ENCODE peak calls at places on chromosomes 16 and 17, in four cellular contexts. L, H, S and M are unnamed samples.

GRCh38 chr17:1390422-1391367 is 9.3 kb downstream of the YWHAE start:
- DNase-seq in L (no peak), H (no peak), S (no peak), M (no peak)

GRCh38 chr16:73448970-73449369 is 401.0 kb upstream of the ZFHX3 start:
- DNase-seq in H (no peak), S (no peak), L (no peak), M (no peak)

GRCh38 chr17:48439875-48440505 is 10.0 kb upstream of the SKAP1 start:
- DNase-seq in H (no peak), S (no peak), L (no peak), M (no peak)

GRCh38 chr16:63057342-63057741 is 1021.1 kb upstream of the CDH8 start:
- DNase-seq in S (no peak), H (no peak), L (no peak), M (no peak)

GRCh38 chr16:66357523-66357928 is 9.0 kb upstream of the CDH5 start:
- DNase-seq in L (peak; percentile 76), H (no peak), S (no peak), M (peak; percentile 89)

GRCh38 chr17:13353590-13353989 is 248.1 kb downstream of the HS3ST3A1 start:
- DNase-seq in L (no peak), S (no peak), H (no peak), M (no peak)

GRCh38 chr17:36679815-36680467 is 78.6 kb downstream of the MRM1 start:
- DNase-seq in H (no peak), S (no peak), L (no peak), M (no peak)

GRCh38 chr17:77741109-77741508 is 217.4 kb upstream of the TNRC6C start:
- DNase-seq in H (no peak), S (peak; percentile 87), L (peak; percentile 66), M (peak; percentile 24)

GRCh38 chr16:87951550-87952538 is 610 bp downstream of the BANP start:
- DNase-seq in S (no peak), L (no peak), H (no peak), M (no peak)

GRCh38 chr16:85384831-85385462 is 228.2 kb upstream of the GSE1 start:
- DNase-seq in L (no peak), S (peak; percentile 56), H (no peak), M (no peak)

GRCh38 chr17:17751489-17751995 is 70.3 kb downstream of the RAI1 start:
- DNase-seq in L (no peak), H (no peak), S (no peak), M (no peak)

GRCh38 chr17:60091908-60092331 is 13.2 kb upstream of the HEATR6 start:
- DNase-seq in H (no peak), S (no peak), L (no peak), M (no peak)

GRCh38 chr16:20880867-20881866 is 19.0 kb downstream of the DCUN1D3 start:
- DNase-seq in S (no peak), H (no peak), L (no peak), M (no peak)

GRCh38 chr16:2520097-2520783 is at the start of gene AMDHD2:
- DNase-seq in L (peak; percentile 84), H (peak; percentile 34), S (peak; percentile 92), M (peak; percentile 93)

DNA sequence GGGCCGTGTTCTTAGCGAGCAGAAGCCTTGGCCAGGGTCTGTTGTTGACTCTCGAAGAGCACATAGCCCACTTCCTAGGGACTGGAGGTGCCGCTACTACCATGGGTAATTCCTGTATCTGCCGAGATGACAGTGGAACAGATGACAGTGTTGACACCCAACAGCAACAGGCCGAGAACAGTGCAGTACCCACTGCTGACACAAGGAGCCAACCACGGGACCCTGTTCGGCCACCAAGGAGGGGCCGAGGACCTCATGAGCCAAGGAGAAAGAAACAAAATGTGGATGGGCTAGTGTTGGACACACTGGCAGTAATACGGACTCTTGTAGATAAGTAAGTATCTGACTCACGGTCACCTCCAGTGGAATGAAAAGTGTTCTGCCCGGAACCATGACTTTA is 18.5 kb downstream of the RSPRY1 start:
- DNase-seq in H (no peak), L (peak; percentile 30), S (peak; percentile 48), M (no peak)
- TF ChIP-seq EP300 in H (no peak), L (no peak), S (no peak), M (no peak)

GRCh38 chr16:30984669-30985400 is at the start of gene HSD3B7:
- DNase-seq in S (peak; percentile 100), H (no peak), L (peak; percentile 93), M (peak; percentile 80)
- H3K4me3 ChIP-seq in S (no peak within 1 kb of the TSS), H (no peak within 1 kb of the TSS), L (peak within 1 kb of the TSS; percentile 44), M (peak within 1 kb of the TSS; percentile 46)

DNA sequence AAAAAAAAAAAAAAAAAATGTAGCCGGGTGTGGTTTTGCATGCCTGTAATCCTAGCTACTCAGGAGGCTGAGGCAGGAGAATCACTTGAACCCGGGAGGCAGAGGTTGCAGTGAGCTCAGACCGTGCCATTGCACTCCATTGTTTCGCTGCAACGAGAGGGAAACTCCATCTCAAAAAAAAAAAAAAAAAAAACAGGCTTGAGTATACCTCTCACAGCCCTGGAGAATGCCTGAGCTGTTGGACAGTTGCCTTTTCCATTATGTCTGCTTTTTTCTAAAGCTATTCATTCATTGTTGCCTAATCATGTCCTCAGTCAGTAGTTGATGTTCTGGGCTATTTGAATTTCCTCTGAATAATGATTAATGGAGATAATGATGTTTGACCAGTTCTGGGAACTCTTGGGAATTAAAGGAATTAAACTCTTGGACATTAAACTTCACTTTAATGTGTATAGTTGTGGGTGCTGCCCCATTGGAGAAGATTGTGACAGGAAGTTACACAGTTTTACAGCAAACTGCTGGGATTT is 11.8 kb downstream of the HMOX2 start:
- DNase-seq in H (no peak), L (no peak), S (no peak), M (no peak)
- TF ChIP-seq CEBPB in H (no peak), L (no peak), S (no peak), M (no peak)

GRCh38 chr16:48580925-48581500 is 29.0 kb downstream of the N4BP1 start:
- DNase-seq in S (no peak), H (no peak), L (no peak), M (no peak)
- TF ChIP-seq EP300 in S (no peak), H (no peak), L (no peak), M (no peak)

DNA sequence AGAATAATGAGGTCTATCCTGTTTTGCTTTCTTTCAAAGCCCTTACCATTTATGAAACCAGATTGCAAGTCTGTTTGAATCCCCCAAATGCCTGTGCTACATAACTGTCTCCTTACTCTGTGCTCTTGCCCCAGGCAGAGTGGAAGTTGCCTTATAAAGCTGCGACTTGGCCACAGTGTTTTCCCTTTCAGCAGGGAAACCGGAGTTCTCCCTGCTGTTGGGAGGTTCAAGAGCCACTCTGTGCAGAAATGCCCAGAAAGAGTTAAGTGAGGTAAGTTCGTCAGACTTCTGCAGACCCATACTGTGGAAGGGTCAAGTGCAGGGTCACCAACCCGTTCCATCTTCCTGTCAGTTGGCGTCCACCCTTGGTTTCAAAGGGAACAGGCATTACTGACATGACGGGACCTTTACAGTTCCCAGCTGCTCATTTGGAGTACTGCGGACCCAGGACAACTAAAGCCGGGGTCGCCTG is 508.9 kb downstream of the WWOX start:
- DNase-seq in S (no peak), L (no peak), H (no peak), M (no peak)
- H3K4me3 ChIP-seq in S (no peak overlapping the region), L (no peak overlapping the region), H (no peak overlapping the region), M (no peak overlapping the region)

DNA sequence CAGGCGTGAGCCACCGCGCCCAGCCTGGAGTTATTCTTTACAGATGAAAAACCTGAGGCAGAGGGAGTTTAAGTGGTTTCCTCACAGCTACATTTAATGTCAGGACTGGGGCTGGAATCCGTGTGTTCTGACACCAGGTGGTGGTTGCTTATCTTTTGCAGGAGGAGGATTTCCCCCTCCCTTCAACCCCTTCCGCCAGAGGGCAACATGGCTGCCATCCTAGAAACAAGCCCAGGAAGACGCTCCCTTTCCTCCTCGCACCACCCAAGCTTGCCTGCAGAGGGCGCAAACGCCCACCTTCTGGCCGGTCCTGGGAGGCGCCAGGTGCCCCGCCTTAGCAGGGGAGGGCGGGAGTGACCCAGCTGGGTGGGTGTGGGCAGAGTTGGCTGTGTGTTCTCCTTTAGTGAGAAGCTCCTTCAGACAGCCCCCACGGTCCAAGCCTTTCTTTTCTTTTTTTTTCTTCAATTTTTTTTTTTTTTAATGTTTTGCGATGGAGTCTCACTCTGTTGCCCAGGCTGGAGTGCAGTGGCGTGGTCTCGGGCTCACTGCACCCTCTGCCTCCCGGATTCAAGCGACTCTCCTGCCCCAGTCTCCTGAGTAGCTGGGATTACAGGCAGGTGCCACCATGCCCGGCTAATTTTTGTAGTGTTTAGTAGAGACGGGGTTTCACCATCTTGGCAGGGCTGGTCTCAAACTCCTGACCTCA is 9.9 kb upstream of the RAP1GAP2 start:
- DNase-seq in S (peak; percentile 100), L (peak; percentile 92), H (peak; percentile 61), M (peak; percentile 94)
- TF ChIP-seq CEBPB in S (no peak), L (no peak), H (no peak), M (no peak)

GRCh38 chr17:78937561-78937960 is 12.4 kb upstream of the TIMP2 start:
- DNase-seq in L (peak; percentile 44), S (no peak), H (no peak), M (no peak)

GRCh38 chr17:78935419-78936323 is 10.5 kb upstream of the TIMP2 start:
- DNase-seq in L (no peak), S (no peak), H (no peak), M (peak; percentile 82)

GRCh38 chr17:78934681-78935418 is 9.7 kb upstream of the TIMP2 start:
- DNase-seq in L (no peak), H (no peak), S (no peak), M (no peak)

GRCh38 chr17:78933025-78933958 is 8.1 kb upstream of the TIMP2 start:
- DNase-seq in H (peak; percentile 45), S (no peak), L (no peak), M (peak; percentile 96)

GRCh38 chr17:78933959-78934568 is 8.9 kb upstream of the TIMP2 start:
- DNase-seq in H (no peak), L (no peak), S (peak; percentile 63), M (peak; percentile 94)
- TF ChIP-seq EP300 in H (no peak), L (no peak), S (no peak), M (peak; percentile 45)

DNA sequence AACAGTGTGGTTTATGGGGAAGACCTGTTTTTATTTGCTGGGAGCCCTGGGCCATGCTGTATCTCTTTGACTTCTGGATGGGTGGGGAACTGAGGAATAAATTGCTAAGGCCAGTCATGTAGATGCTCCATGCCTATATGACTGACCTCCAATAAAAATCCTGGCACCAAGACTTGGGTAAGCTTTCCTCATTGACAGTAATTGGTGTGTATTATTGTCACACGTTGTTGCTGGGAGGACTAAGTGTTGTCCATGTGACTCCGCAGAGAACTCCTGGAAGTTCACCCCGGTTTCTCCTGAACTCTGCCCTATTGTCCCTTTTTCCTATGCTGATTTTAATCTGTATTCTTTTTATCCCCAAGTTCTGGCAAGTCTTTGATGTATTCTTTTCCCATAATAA is 33.4 kb upstream of the USP22 start:
- DNase-seq in L (no peak), H (no peak), S (no peak), M (no peak)
- H3K4me3 ChIP-seq in L (no peak overlapping the region), H (no peak overlapping the region), S (no peak overlapping the region), M (no peak overlapping the region)

GRCh38 chr17:2798188-2798587 is 1.9 kb downstream of the RAP1GAP2 start:
- DNase-seq in H (no peak), S (no peak), L (no peak), M (no peak)
- TF ChIP-seq CEBPB in H (no peak), S (no peak), L (no peak), M (no peak)